ENCODE peak calls at places on chromosomes 2 and 18, in ten cellular contexts. K is cardiac muscle cell, D is endothelial cell, L is kidney epithelial cell, E is fibroblast of lung, G is GM12878, P is left lung, S is GM23338, M is GM13976, C is AG10803. N is an unnamed sample.

GRCh38 chr2:233209117-233209977 is 42.1 kb upstream of the ATG16L1 start:
- DNase-seq in K (peak; percentile 76), D (no peak), L (peak; percentile 76), E (no peak), G (no peak), P (no peak), S (peak; percentile 63), M (no peak), C (no peak), N (no peak)

GRCh38 chr2:197261808-197262226 is 48.8 kb downstream of the ANKRD44 start:
- DNase-seq in K (no peak), D (no peak), L (no peak), E (peak; percentile 53), G (peak; percentile 91), P (no peak), S (no peak), M (peak; percentile 50), C (no peak), N (no peak)

GRCh38 chr2:237497820-237498128 is 10.7 kb downstream of the MLPH start:
- DNase-seq in K (no peak), D (no peak), L (no peak), E (peak; percentile 86), G (no peak), P (no peak), S (no peak), M (no peak), C (peak; percentile 82), N (no peak)

GRCh38 chr2:45263147-45263546 is 253.9 kb upstream of the SIX2 start:
- DNase-seq in K (no peak), D (no peak), L (no peak), E (no peak), G (no peak), P (no peak), S (no peak), M (no peak), C (no peak), N (no peak)

GRCh38 chr2:96119981-96120720 is 3.8 kb upstream of the ADRA2B start:
- DNase-seq in K (no peak), D (no peak), L (no peak), E (no peak), G (no peak), P (peak; percentile 37), S (no peak), M (peak; percentile 67), C (no peak), N (peak; percentile 7)

GRCh38 chr18:50044402-50044801 is 150.5 kb downstream of the MYO5B start:
- DNase-seq in K (no peak), D (no peak), L (no peak), E (no peak), G (no peak), P (no peak), S (peak; percentile 57), M (no peak), C (no peak), N (no peak)

GRCh38 chr18:23779696-23780303 is 90.5 kb downstream of the LAMA3 start:
- DNase-seq in K (peak; percentile 30), D (no peak), L (peak; percentile 23), E (no peak), G (no peak), P (no peak), S (peak; percentile 35), M (no peak), C (peak; percentile 69), N (no peak)

GRCh38 chr2:86047575-86048382 is 57.9 kb downstream of the POLR1A start:
- DNase-seq in K (no peak), D (no peak), L (no peak), E (no peak), G (no peak), P (no peak), S (no peak), M (no peak), C (no peak), N (no peak)

DNA sequence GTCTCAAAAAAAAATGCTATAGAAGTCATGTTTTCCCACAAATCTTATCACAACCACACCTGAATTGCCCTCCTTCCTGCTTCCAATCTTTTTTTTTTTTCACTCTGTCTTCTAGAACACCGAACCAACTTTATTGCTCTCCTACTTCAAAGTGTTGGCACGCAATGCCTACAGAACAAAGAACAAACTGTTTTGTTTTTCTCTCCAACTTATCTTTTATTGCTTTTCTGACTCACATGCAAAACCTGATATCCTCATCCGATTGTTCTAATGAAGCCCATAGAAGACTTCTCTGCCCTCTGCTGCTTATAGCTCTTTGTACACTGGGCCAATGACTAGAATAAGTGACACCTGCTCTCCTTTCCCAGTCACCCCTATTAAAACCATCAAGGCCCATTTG is 602.8 kb downstream of the EPHA4 start:
- DNase-seq in K (no peak), D (no peak), L (no peak), E (no peak), G (no peak), P (no peak), S (no peak), M (no peak), C (no peak), N (no peak)
- TF ChIP-seq CTCF in K (no peak), D (no peak), L (no peak), E (no peak), G (no peak), P (no peak), S (no peak), M (no peak), C (no peak), N (no peak)

GRCh38 chr2:158994920-158995676 is 26.7 kb downstream of the TANC1 start:
- DNase-seq in K (peak; percentile 95), D (no peak), L (no peak), E (no peak), G (no peak), P (no peak), S (peak; percentile 11), M (no peak), C (peak; percentile 49), N (no peak)

GRCh38 chr2:158997037-158997785 is 28.8 kb downstream of the TANC1 start:
- DNase-seq in K (no peak), D (no peak), L (no peak), E (no peak), G (no peak), P (no peak), S (no peak), M (no peak), C (no peak), N (no peak)

GRCh38 chr2:158995677-158996049 is 27.2 kb downstream of the TANC1 start:
- DNase-seq in K (no peak), D (no peak), L (no peak), E (no peak), G (no peak), P (no peak), S (no peak), M (no peak), C (no peak), N (no peak)

GRCh38 chr2:158998486-158999248 is 30.2 kb downstream of the TANC1 start:
- DNase-seq in K (no peak), D (no peak), L (no peak), E (peak; percentile 87), G (no peak), P (no peak), S (no peak), M (no peak), C (peak; percentile 29), N (no peak)

DNA sequence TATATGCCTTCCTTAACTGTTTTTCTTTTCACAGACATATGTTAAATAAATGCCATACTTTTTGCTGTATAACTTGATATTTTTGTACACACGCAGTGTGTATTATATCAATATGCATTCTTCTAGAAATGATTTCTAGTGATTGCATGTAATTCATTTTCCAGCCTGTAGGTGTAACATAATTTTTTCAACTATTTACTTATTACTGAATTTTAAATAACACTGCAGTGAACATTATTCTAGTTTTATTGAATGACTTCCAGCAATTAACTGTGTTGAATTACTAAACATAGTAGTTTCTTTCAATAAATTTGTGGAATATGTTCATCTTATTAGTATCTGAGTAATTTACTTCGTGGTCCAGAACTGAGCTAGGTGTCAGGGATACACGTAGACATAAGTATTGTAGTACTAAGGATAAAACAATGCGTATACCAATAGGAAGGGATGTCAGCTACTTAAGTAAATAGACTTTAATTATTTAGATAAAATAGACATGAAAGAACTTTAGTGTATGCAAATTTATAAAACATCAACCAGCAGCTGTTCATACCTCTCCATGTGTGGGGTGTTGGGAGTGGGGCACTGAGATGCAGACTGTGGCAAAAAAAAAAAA is 28.0 kb downstream of the TANC1 start:
- DNase-seq in K (no peak), D (no peak), L (no peak), E (no peak), G (no peak), P (no peak), S (no peak), M (no peak), C (no peak), N (no peak)
- TF ChIP-seq CTCF in K (peak; percentile 21), D (peak; percentile 83), L (no peak), E (no peak), G (peak; percentile 32), P (peak; percentile 19), S (peak; percentile 39), M (no peak), C (peak; percentile 32), N (peak; percentile 91)

DNA sequence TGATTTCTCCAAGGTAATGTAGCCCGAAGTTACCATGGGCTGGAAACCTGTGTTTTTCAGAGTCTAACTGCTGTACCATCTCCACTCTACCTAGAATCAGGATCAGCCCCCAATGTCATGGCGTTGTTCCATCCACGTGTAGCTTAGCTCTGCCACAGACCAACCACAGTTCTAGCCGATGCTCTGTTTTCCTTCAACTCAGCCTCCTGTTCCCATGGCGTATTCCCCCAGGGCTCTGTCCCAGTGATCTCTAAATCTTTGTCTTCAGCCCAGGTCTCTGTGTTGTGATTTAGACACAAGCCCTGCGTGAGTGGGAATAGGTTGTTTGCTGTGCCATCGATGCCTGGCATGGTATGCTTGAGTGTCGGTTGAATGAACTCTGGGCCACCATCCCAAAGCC is 53.4 kb downstream of the LPIN1 start:
- DNase-seq in K (no peak), D (no peak), L (no peak), E (no peak), G (no peak), P (no peak), S (no peak), M (no peak), C (no peak), N (no peak)
- TF ChIP-seq CTCF in K (no peak), D (no peak), L (no peak), E (no peak), G (no peak), P (no peak), S (no peak), M (no peak), C (no peak), N (no peak)

GRCh38 chr2:11412449-11412810 is 53.5 kb downstream of the E2F6 start:
- DNase-seq in K (no peak), D (no peak), L (no peak), E (no peak), G (no peak), P (no peak), S (no peak), M (no peak), C (no peak), N (no peak)

GRCh38 chr2:11409184-11409959 is 56.6 kb downstream of the E2F6 start:
- DNase-seq in K (no peak), D (no peak), L (no peak), E (no peak), G (no peak), P (no peak), S (no peak), M (no peak), C (no peak), N (no peak)

GRCh38 chr2:11410101-11410500 is 55.9 kb downstream of the E2F6 start:
- DNase-seq in K (no peak), D (no peak), L (no peak), E (no peak), G (no peak), P (no peak), S (no peak), M (no peak), C (peak; percentile 30), N (no peak)

GRCh38 chr2:11411244-11411643 is 54.7 kb downstream of the E2F6 start:
- DNase-seq in K (no peak), D (no peak), L (no peak), E (no peak), G (no peak), P (no peak), S (no peak), M (no peak), C (no peak), N (no peak)

GRCh38 chr2:11411768-11412448 is 54.1 kb downstream of the E2F6 start:
- DNase-seq in K (peak; percentile 68), D (peak; percentile 65), L (no peak), E (peak; percentile 72), G (no peak), P (no peak), S (peak; percentile 88), M (no peak), C (peak; percentile 42), N (no peak)
- TF ChIP-seq CTCF in K (peak; percentile 89), D (peak; percentile 76), L (peak; percentile 83), E (peak; percentile 87), G (peak; percentile 57), P (peak; percentile 82), S (peak; percentile 91), M (peak; percentile 64), C (peak; percentile 89), N (peak; percentile 57)

N was measured in mesothelial cell of epicardium.